ENCODE peak calls at places on chromosomes 6 and 20, in four cellular contexts. One of them, this sample, is unnamed.
A peak's percentile ranks its signal among the peaks of the same experiment; 100 is the strongest.

GRCh38 chr20:60752741-60753420 is 499.2 kb upstream of the CDH4 start:
- DNase-seq in PC-9: no peak
- DNase-seq in heart left ventricle: no peak
- DNase-seq in CD8-positive, alpha-beta memory T cell: no peak
- DNase-seq in this sample: no peak

GRCh38 chr20:34311118-34312023 is 8.2 kb upstream of the AHCY start:
- DNase-seq in heart left ventricle: no peak
- DNase-seq in PC-9: no peak
- DNase-seq in CD8-positive, alpha-beta memory T cell: no peak
- DNase-seq in this sample: no peak

GRCh38 chr6:37783831-37784584 is 35.5 kb upstream of the ZFAND3 start:
- DNase-seq in PC-9: no peak
- DNase-seq in heart left ventricle: no peak
- DNase-seq in CD8-positive, alpha-beta memory T cell: no peak
- DNase-seq in this sample: no peak

GRCh38 chr6:116268589-116269293 is 11.0 kb downstream of the TSPYL1 start:
- DNase-seq in CD8-positive, alpha-beta memory T cell: peak; percentile 44
- DNase-seq in heart left ventricle: no peak
- DNase-seq in PC-9: peak; percentile 83
- DNase-seq in this sample: peak; percentile 77

GRCh38 chr6:3638662-3639061 is 112.9 kb downstream of the PXDC1 start:
- DNase-seq in PC-9: no peak
- DNase-seq in CD8-positive, alpha-beta memory T cell: no peak
- DNase-seq in heart left ventricle: no peak
- DNase-seq in this sample: no peak

GRCh38 chr20:17969276-17969883 is 562 bp downstream of the MGME1 start:
- DNase-seq in PC-9: peak; percentile 53
- DNase-seq in heart left ventricle: peak; percentile 33
- DNase-seq in CD8-positive, alpha-beta memory T cell: no peak
- DNase-seq in this sample: peak; percentile 45

GRCh38 chr6:93896081-93896480 is 476.7 kb upstream of the EPHA7 start:
- DNase-seq in CD8-positive, alpha-beta memory T cell: no peak
- DNase-seq in heart left ventricle: no peak
- DNase-seq in PC-9: no peak
- DNase-seq in this sample: no peak

GRCh38 chr6:5536644-5537043 is 275.3 kb downstream of the FARS2 start:
- DNase-seq in PC-9: no peak
- DNase-seq in CD8-positive, alpha-beta memory T cell: no peak
- DNase-seq in heart left ventricle: no peak
- DNase-seq in this sample: no peak

GRCh38 chr6:26286168-26286854 is 78.7 kb upstream of the BTN3A2 start:
- DNase-seq in PC-9: peak; percentile 55
- DNase-seq in CD8-positive, alpha-beta memory T cell: peak; percentile 77
- DNase-seq in heart left ventricle: peak; percentile 53
- DNase-seq in this sample: peak; percentile 76

GRCh38 chr6:116370328-116370716 is 425 bp upstream of the DSE start:
- DNase-seq in heart left ventricle: no peak
- DNase-seq in CD8-positive, alpha-beta memory T cell: no peak
- DNase-seq in PC-9: peak; percentile 47
- DNase-seq in this sample: no peak

GRCh38 chr20:47274449-47275108 is 81.9 kb downstream of the ZMYND8 start:
- DNase-seq in CD8-positive, alpha-beta memory T cell: no peak
- DNase-seq in PC-9: peak; percentile 86
- DNase-seq in heart left ventricle: no peak
- DNase-seq in this sample: no peak

GRCh38 chr6:3359973-3360726 is 96.7 kb downstream of the SLC22A23 start:
- DNase-seq in PC-9: no peak
- DNase-seq in CD8-positive, alpha-beta memory T cell: no peak
- DNase-seq in heart left ventricle: no peak
- DNase-seq in this sample: no peak

GRCh38 chr20:61253640-61254511 is 1.8 kb downstream of the CDH4 start:
- DNase-seq in CD8-positive, alpha-beta memory T cell: no peak
- DNase-seq in PC-9: no peak
- DNase-seq in heart left ventricle: no peak
- DNase-seq in this sample: no peak

GRCh38 chr6:30722280-30723112 is 2.3 kb downstream of the TUBB start:
- DNase-seq in heart left ventricle: peak; percentile 81
- DNase-seq in PC-9: peak; percentile 72
- DNase-seq in CD8-positive, alpha-beta memory T cell: peak; percentile 77
- DNase-seq in this sample: peak; percentile 77

DNA sequence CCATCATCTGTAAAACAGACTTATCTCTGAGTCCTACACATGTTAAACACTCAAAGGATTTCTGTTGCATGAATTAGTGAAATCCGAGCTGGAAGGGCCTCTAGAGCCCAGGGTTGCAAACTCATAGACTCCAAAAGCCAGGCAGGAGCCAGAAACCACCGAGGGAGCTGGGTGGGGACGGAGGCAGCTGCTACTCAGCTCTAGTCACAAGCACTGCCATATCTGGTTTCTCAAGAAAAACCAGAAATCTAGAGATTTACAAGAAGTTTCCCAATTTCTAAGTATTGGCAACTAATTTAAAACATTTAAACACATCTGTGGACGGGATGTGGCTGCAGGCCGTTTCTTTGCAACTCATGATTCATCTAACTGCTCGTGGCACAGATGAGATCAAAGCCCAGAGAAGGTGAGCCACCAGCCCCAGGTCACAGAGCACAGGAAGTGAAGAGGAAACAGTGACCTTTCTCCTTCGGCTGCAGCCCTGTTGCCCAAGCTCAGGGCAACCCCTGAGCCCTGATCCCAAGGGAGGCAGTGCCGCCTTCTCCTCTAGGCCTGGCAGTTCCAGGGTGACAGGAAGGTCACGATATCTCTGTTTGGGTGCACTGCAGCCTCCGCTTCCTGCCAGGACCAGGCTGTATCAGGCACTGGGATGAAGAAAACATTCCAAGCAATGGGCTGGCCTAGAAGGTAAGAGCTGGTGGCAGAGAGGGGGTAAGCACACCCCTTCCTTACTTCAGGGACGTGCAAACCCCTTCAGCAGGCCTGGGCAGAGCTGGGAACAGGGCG is 26.4 kb upstream of the PTGIS start:
- DNase-seq in heart left ventricle: peak; percentile 67
- DNase-seq in CD8-positive, alpha-beta memory T cell: no peak
- DNase-seq in PC-9: peak; percentile 100
- DNase-seq in this sample: no peak
- H3K27ac ChIP-seq in heart left ventricle: peak overlapping the region; percentile 26
- H3K27ac ChIP-seq in CD8-positive, alpha-beta memory T cell: peak overlapping the region; percentile 9
- H3K27ac ChIP-seq in PC-9: peak overlapping the region; percentile 98
- H3K27ac ChIP-seq in this sample: no peak overlapping the region

GRCh38 chr6:165627366-165627765 is 35.7 kb downstream of the PDE10A start:
- DNase-seq in heart left ventricle: no peak
- DNase-seq in PC-9: no peak
- DNase-seq in CD8-positive, alpha-beta memory T cell: no peak
- DNase-seq in this sample: no peak
- H3K27ac ChIP-seq in heart left ventricle: no peak overlapping the region
- H3K27ac ChIP-seq in PC-9: no peak overlapping the region
- H3K27ac ChIP-seq in CD8-positive, alpha-beta memory T cell: no peak overlapping the region
- H3K27ac ChIP-seq in this sample: no peak overlapping the region

GRCh38 chr6:165573671-165574070 is 89.4 kb downstream of the PDE10A start:
- DNase-seq in PC-9: no peak
- DNase-seq in heart left ventricle: peak; percentile 79
- DNase-seq in CD8-positive, alpha-beta memory T cell: no peak
- DNase-seq in this sample: no peak
- H3K27ac ChIP-seq in PC-9: peak overlapping the region; percentile 99
- H3K27ac ChIP-seq in heart left ventricle: no peak overlapping the region
- H3K27ac ChIP-seq in CD8-positive, alpha-beta memory T cell: no peak overlapping the region
- H3K27ac ChIP-seq in this sample: no peak overlapping the region

GRCh38 chr6:142367501-142368018 is 65.8 kb downstream of the ADGRG6 start:
- DNase-seq in PC-9: no peak
- DNase-seq in CD8-positive, alpha-beta memory T cell: no peak
- DNase-seq in heart left ventricle: peak; percentile 20
- DNase-seq in this sample: no peak
- H3K27ac ChIP-seq in PC-9: no peak overlapping the region
- H3K27ac ChIP-seq in CD8-positive, alpha-beta memory T cell: no peak overlapping the region
- H3K27ac ChIP-seq in heart left ventricle: no peak overlapping the region
- H3K27ac ChIP-seq in this sample: no peak overlapping the region